ENCODE peak calls at places on chromosome 7, in four cellular contexts. C is PC-3, W is pancreas, K is RWPE1. R is an unnamed sample.

GRCh38 chr7:51141451-51141971 is 175.1 kb downstream of the COBL start:
- DNase-seq in C (peak), W (no peak), K (peak), R (peak)

GRCh38 chr7:38584443-38585210 is 46.5 kb downstream of the AMPH start:
- DNase-seq in C (peak), W (peak), K (no peak), R (no peak)

GRCh38 chr7:42233166-42233565 is 3.8 kb downstream of the GLI3 start:
- DNase-seq in C (peak), W (no peak), K (no peak), R (no peak)

GRCh38 chr7:767580-767940 is 40.5 kb upstream of the PRKAR1B start:
- DNase-seq in C (no peak), W (no peak), K (peak), R (no peak)

GRCh38 chr7:127769696-127770400 is 117.9 kb downstream of the SND1 start:
- DNase-seq in C (no peak), W (no peak), K (no peak), R (no peak)

GRCh38 chr7:55244346-55244745 is 120.8 kb upstream of the LANCL2 start:
- DNase-seq in C (no peak), W (no peak), K (no peak), R (no peak)

GRCh38 chr7:112182749-112183148 is 23.4 kb downstream of the DOCK4 start:
- DNase-seq in C (no peak), W (no peak), K (no peak), R (no peak)

GRCh38 chr7:137996386-137996851 is 5.5 kb downstream of the CREB3L2 start:
- DNase-seq in C (no peak), W (no peak), K (no peak), R (no peak)

GRCh38 chr7:34333925-34334324 is 324.1 kb upstream of the NPSR1 start:
- DNase-seq in C (no peak), W (no peak), K (no peak), R (no peak)

GRCh38 chr7:7354674-7355073 is 172.3 kb downstream of the C1GALT1 start:
- DNase-seq in C (peak), W (no peak), K (no peak), R (peak)

GRCh38 chr7:157406971-157407370 is 70.2 kb downstream of the DNAJB6 start:
- DNase-seq in C (no peak), W (no peak), K (no peak), R (no peak)

GRCh38 chr7:29318853-29319718 is 124.5 kb downstream of the CHN2 start:
- DNase-seq in C (no peak), W (no peak), K (no peak), R (no peak)

GRCh38 chr7:66315192-66315591 is 110.1 kb downstream of the TPST1 start:
- DNase-seq in C (no peak), W (no peak), K (no peak), R (no peak)

GRCh38 chr7:84091318-84091717 is 103.3 kb downstream of the SEMA3A start:
- DNase-seq in C (peak), W (no peak), K (no peak), R (no peak)

GRCh38 chr7:123485187-123485586 is 49.2 kb downstream of the IQUB start:
- DNase-seq in C (no peak), W (no peak), K (no peak), R (no peak)

GRCh38 chr7:44534087-44534486 is 7.0 kb downstream of the NPC1L1 start:
- DNase-seq in C (no peak), W (no peak), K (no peak), R (no peak)

GRCh38 chr7:117946201-117946633 is 73.0 kb upstream of the CTTNBP2 start:
- DNase-seq in C (peak), W (no peak), K (peak), R (peak)

GRCh38 chr7:118194571-118194970 is 10.6 kb downstream of the LSM8 start:
- DNase-seq in C (no peak), W (no peak), K (no peak), R (no peak)

GRCh38 chr7:147824671-147825070 is 765.9 kb upstream of the C7orf33 start:
- DNase-seq in C (no peak), W (no peak), K (no peak), R (no peak)

GRCh38 chr7:75819711-75820110 is 6.1 kb upstream of the CCL24 start:
- DNase-seq in C (no peak), W (no peak), K (no peak), R (no peak)

GRCh38 chr7:12809476-12809875 is 122.0 kb downstream of the ARL4A start:
- DNase-seq in C (no peak), W (no peak), K (peak), R (peak)

GRCh38 chr7:36308031-36308430 is 81.6 kb upstream of the ANLN start:
- DNase-seq in C (no peak), W (no peak), K (no peak), R (no peak)

GRCh38 chr7:116948934-116949333 is 4.4 kb upstream of the ST7 start:
- DNase-seq in C (no peak), W (no peak), K (no peak), R (no peak)

GRCh38 chr7:130356121-130356759 is 11.6 kb downstream of the CPA5 start:
- DNase-seq in C (peak), W (no peak), K (peak), R (peak)

GRCh38 chr7:128701062-128701785 is 29.1 kb downstream of the GARIN1A start:
- DNase-seq in C (peak), W (no peak), K (no peak), R (no peak)

GRCh38 chr7:22781230-22781711 is 41.4 kb downstream of the TOMM7 start:
- DNase-seq in C (no peak), W (no peak), K (peak), R (no peak)

GRCh38 chr7:50729962-50730361 is 52.7 kb downstream of the GRB10 start:
- DNase-seq in C (no peak), W (no peak), K (no peak), R (no peak)

GRCh38 chr7:260441-261281 is 29.3 kb upstream of the FOXL3 start:
- DNase-seq in C (no peak), W (no peak), K (no peak), R (no peak)

GRCh38 chr7:138926241-138926612 is 55.0 kb downstream of the KIAA1549 start:
- DNase-seq in C (no peak), W (no peak), K (no peak), R (no peak)

GRCh38 chr7:143372070-143372469 is 9.1 kb upstream of the ZYX start:
- DNase-seq in C (peak), W (no peak), K (no peak), R (no peak)

GRCh38 chr7:101088858-101089529 is 3.7 kb downstream of the TRIM56 start:
- DNase-seq in C (no peak), W (no peak), K (no peak), R (no peak)

GRCh38 chr7:101085000-101085948 is at the start of gene TRIM56:
- DNase-seq in C (peak), W (peak), K (peak), R (peak)

GRCh38 chr7:101089876-101090275 is 4.6 kb downstream of the TRIM56 start:
- DNase-seq in C (no peak), W (no peak), K (no peak), R (no peak)

GRCh38 chr7:101087334-101088068 is 2.2 kb downstream of the TRIM56 start:
- DNase-seq in C (no peak), W (no peak), K (no peak), R (no peak)

GRCh38 chr7:101088069-101088425 is 2.8 kb downstream of the TRIM56 start:
- DNase-seq in C (no peak), W (no peak), K (no peak), R (no peak)
- TF ChIP-seq CTCF in C (no peak), W (no peak), K (no peak), R (no peak)

GRCh38 chr7:37312608-37313007 is 136.1 kb downstream of the ELMO1 start:
- DNase-seq in C (no peak), W (no peak), K (no peak), R (no peak)

GRCh38 chr7:37311282-37311868 is 137.3 kb downstream of the ELMO1 start:
- DNase-seq in C (no peak), W (no peak), K (no peak), R (no peak)

GRCh38 chr7:37304926-37305325 is 143.7 kb downstream of the ELMO1 start:
- DNase-seq in C (no peak), W (no peak), K (no peak), R (no peak)

GRCh38 chr7:37315752-37316711 is 132.6 kb downstream of the ELMO1 start:
- DNase-seq in C (no peak), W (no peak), K (no peak), R (no peak)

DNA sequence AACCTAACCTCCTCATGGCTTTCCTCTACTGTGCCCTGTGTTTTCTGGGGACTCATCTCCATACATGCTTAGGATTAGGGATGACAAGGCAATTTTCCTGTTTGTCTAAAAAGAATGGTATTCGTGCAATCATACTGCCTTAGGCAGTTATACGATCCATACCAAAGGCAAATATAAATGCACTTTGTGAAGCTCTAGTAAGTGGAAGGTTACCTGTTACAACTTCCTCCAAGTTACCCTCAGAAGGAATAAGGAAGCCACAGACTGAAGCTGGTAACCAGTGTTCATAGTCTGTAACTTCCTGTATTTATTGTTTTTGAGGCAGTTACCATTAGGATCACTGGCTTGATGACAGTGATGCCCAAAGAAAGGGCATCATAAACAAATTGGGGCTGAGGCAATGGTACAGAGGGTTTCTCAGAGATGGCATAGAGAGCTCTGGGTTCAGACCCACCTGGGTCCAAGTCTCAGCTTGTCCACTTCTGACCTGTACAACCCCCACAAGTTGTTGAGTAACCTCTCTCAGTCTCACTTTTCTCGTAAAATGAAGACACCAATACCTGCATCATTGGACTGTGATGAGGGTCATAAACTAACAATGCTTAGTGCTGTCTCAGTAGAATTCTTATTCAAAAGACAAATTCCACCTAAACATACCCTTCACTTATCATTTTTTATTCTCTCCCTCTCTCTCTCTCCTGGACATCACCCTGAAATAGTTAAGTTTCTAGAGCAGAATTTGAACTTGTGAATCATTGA is 138.2 kb downstream of the ELMO1 start:
- DNase-seq in C (no peak), W (no peak), K (no peak), R (no peak)
- TF ChIP-seq CTCF in C (no peak), W (no peak), K (no peak), R (no peak)

GRCh38 chr7:140390466-140391190 is 7.7 kb downstream of the SLC37A3 start:
- DNase-seq in C (no peak), W (no peak), K (no peak), R (no peak)
- TF ChIP-seq CTCF in C (no peak), W (no peak), K (no peak), R (no peak)

GRCh38 chr7:150875791-150876190 is 23.5 kb downstream of the AOC1 start:
- DNase-seq in C (peak), W (no peak), K (no peak), R (no peak)
- TF ChIP-seq CTCF in C (peak), W (no peak), K (peak), R (peak)

GRCh38 chr7:132655071-132655761 is 78.9 kb upstream of the PLXNA4 start:
- DNase-seq in C (no peak), W (no peak), K (no peak), R (no peak)

GRCh38 chr7:132656846-132657776 is 80.8 kb upstream of the PLXNA4 start:
- DNase-seq in C (peak), W (no peak), K (peak), R (no peak)

GRCh38 chr7:132653364-132653930 is 77.2 kb upstream of the PLXNA4 start:
- DNase-seq in C (no peak), W (no peak), K (no peak), R (no peak)

GRCh38 chr7:132652507-132652906 is 76.2 kb upstream of the PLXNA4 start:
- DNase-seq in C (no peak), W (no peak), K (no peak), R (no peak)

DNA sequence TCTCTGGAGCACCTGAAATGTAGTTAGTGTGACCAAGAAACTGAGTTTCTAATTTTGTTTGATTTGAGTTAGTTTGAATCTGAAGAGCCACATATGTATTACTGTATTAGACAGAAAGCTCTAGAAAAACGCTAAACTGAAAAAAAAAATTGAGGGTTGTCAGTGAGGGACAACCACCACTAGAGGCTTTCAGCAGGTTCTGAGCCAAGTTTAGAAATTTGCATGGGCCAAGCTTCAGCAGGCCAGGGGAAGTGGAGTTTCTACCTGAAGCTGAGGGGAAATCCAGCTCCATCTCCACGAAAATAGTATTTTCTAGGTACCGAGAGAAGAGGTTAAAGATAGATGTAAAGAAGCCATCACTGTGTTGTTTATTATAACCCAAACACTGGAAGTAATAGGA is 77.9 kb upstream of the PLXNA4 start:
- DNase-seq in C (peak), W (no peak), K (peak), R (no peak)
- TF ChIP-seq CTCF in C (peak), W (no peak), K (peak), R (peak)

GRCh38 chr7:17061443-17061842 is 179.7 kb upstream of the AGR3 start:
- DNase-seq in C (peak), W (no peak), K (no peak), R (no peak)

GRCh38 chr7:17058568-17058967 is 176.8 kb upstream of the AGR3 start:
- DNase-seq in C (peak), W (no peak), K (no peak), R (no peak)

GRCh38 chr7:17057143-17057509 is 175.3 kb upstream of the AGR3 start:
- DNase-seq in C (no peak), W (no peak), K (no peak), R (no peak)

GRCh38 chr7:17060051-17060450 is 178.3 kb upstream of the AGR3 start:
- DNase-seq in C (no peak), W (no peak), K (no peak), R (no peak)

GRCh38 chr7:17062433-17063383 is 180.9 kb upstream of the AGR3 start:
- DNase-seq in C (peak), W (no peak), K (peak), R (no peak)
- TF ChIP-seq CTCF in C (peak), W (no peak), K (no peak), R (peak)

GRCh38 chr7:31440511-31440910 is 73.4 kb upstream of the ITPRID1 start:
- DNase-seq in C (no peak), W (no peak), K (no peak), R (no peak)

GRCh38 chr7:31439165-31439564 is 74.7 kb upstream of the ITPRID1 start:
- DNase-seq in C (no peak), W (no peak), K (no peak), R (no peak)

GRCh38 chr7:31444196-31444595 is 69.7 kb upstream of the ITPRID1 start:
- DNase-seq in C (no peak), W (no peak), K (no peak), R (no peak)

GRCh38 chr7:31448649-31449048 is 65.2 kb upstream of the ITPRID1 start:
- DNase-seq in C (no peak), W (no peak), K (no peak), R (no peak)

DNA sequence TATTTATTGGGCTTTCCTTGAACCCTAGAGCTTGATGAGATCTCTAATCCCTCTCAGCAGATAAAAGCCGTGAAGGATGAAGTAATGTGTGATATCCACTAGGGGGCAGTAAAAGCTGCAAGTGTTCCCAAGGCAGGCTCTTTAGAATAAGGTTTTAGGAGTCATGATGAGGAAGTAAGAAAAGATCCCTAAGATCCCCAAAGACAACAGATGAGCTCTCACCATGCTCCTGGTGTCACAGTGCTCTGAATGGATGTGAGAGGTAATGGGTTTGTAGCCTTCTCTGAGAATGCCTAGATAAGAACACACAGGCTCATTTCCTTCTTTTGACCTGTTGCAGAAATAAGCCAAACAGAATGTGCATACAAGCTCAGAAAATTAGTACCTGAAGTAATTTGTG is 70.4 kb upstream of the ITPRID1 start:
- DNase-seq in C (peak), W (no peak), K (peak), R (peak)
- TF ChIP-seq CTCF in C (peak), W (peak), K (peak), R (peak)

DNA sequence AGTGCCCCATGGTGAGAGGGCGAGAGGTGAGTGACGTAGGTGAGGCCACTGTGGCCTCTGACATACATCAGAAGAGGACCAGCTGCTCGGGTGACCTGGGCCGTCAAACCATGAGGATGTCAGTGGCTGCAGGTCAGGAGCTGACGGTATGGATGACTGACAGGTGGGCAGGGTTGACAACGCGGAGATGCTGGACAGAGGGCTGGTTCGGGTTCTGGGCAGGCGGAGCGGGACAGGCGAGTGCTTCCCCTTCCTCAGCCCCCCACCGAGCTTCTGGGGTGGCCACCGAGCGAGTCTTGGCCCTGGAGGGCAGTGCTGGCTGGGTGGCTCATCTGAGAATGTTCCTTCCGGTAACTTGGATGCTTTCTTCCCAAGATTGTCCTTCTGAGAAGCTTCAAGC is 91.8 kb downstream of the ACTR3B start:
- DNase-seq in C (no peak), W (no peak), K (no peak), R (no peak)
- TF ChIP-seq CTCF in C (no peak), W (no peak), K (no peak), R (no peak)

GRCh38 chr7:121079425-121080169 is 91.1 kb downstream of the CPED1 start:
- DNase-seq in C (peak), W (no peak), K (no peak), R (no peak)
- TF ChIP-seq CTCF in C (peak), W (no peak), K (no peak), R (peak)

DNA sequence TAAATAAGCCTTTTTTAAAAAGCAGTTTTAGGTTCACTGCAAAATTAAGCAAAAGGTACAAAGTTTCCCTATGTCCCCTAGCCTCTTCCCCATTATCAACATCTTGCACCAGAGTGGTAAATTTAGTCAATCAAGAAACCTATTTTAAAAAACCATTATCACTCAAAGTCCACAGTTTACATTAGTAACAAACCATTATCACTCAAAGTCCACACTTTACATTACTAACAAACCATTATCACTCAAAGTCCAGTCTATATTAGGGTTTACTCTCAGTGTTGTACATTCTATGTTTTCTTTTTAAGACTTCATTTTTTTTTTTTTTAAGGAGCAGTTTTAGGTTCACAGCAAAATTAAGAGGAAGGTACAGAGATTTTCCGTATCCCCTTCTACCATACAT is 74.1 kb upstream of the GPR37 start:
- DNase-seq in C (no peak), W (no peak), K (no peak), R (no peak)
- TF ChIP-seq CTCF in C (no peak), W (no peak), K (no peak), R (no peak)

R was measured in foreskin keratinocyte.